ENCODE peak calls at places on chromosome 16, in eight cellular contexts. R, E, U, F, G, S, Y and I are unnamed samples.

GRCh38 chr16:24609740-24610420 is 70.5 kb downstream of the RBBP6 start:
- DNase-seq in G (no peak), Y (peak; percentile 24), R (peak; percentile 69), E (peak; percentile 69), U (no peak), F (peak; percentile 4), S (peak; percentile 17), I (peak; percentile 61)

GRCh38 chr16:3645504-3646347 is 8.8 kb upstream of the DNASE1 start:
- DNase-seq in E (no peak), Y (no peak), F (no peak), S (no peak), G (no peak), U (no peak), R (no peak), I (peak; percentile 39)

GRCh38 chr16:52070341-52071057 is 476.4 kb downstream of the TOX3 start:
- DNase-seq in Y (no peak), S (no peak), R (no peak), E (no peak), F (no peak), G (no peak), U (no peak), I (no peak)

GRCh38 chr16:20928774-20929411 is 28.3 kb downstream of the LYRM1 start:
- DNase-seq in E (no peak), R (no peak), S (no peak), G (no peak), F (no peak), Y (no peak), U (no peak), I (no peak)

GRCh38 chr16:85639529-85640253 is 26.6 kb downstream of the GSE1 start:
- DNase-seq in F (no peak), S (no peak), U (no peak), R (no peak), E (no peak), Y (no peak), G (peak; percentile 37), I (no peak)

GRCh38 chr16:73142995-73143394 is 95.1 kb upstream of the ZFHX3 start:
- DNase-seq in F (no peak), R (no peak), S (no peak), E (no peak), Y (no peak), U (no peak), G (no peak), I (no peak)

GRCh38 chr16:85523602-85524364 is 89.3 kb upstream of the GSE1 start:
- DNase-seq in G (no peak), E (peak; percentile 71), S (no peak), Y (peak; percentile 82), R (no peak), F (peak; percentile 77), U (peak; percentile 50), I (no peak)

GRCh38 chr16:50245417-50246298 is 20.7 kb upstream of the ADCY7 start:
- DNase-seq in Y (peak; percentile 16), G (peak; percentile 95), F (peak; percentile 71), E (peak; percentile 70), S (peak; percentile 64), U (no peak), R (no peak), I (peak; percentile 96)

GRCh38 chr16:85398050-85398451 is 215.1 kb upstream of the GSE1 start:
- DNase-seq in F (no peak), R (no peak), E (no peak), U (no peak), S (no peak), Y (no peak), G (no peak), I (peak; percentile 37)

GRCh38 chr16:68040506-68041288 is 17.6 kb downstream of the DUS2 start:
- DNase-seq in R (peak; percentile 74), G (peak; percentile 78), U (peak; percentile 14), Y (peak; percentile 82), F (peak; percentile 73), S (no peak), E (peak; percentile 70), I (peak; percentile 80)

GRCh38 chr16:2194852-2195315 is 1.5 kb downstream of the CASKIN1 start:
- DNase-seq in Y (peak; percentile 67), U (no peak), S (no peak), E (peak; percentile 51), G (peak; percentile 55), R (no peak), F (peak; percentile 65), I (no peak)

GRCh38 chr16:720507-720989 is 398 bp upstream of the ANTKMT start:
- DNase-seq in Y (no peak), G (no peak), R (peak; percentile 51), S (no peak), F (peak; percentile 80), E (peak; percentile 83), U (peak; percentile 30), I (no peak)

GRCh38 chr16:24972608-24973220 is 42.5 kb downstream of the ARHGAP17 start:
- DNase-seq in G (no peak), U (no peak), F (no peak), R (no peak), S (no peak), Y (no peak), E (no peak), I (peak; percentile 22)

GRCh38 chr16:51408357-51408756 is 257.3 kb upstream of the SALL1 start:
- DNase-seq in Y (peak; percentile 14), G (peak; percentile 81), U (no peak), F (no peak), R (no peak), S (no peak), E (peak; percentile 67), I (no peak)

GRCh38 chr16:86308514-86308913 is 201.8 kb upstream of the FOXF1 start:
- DNase-seq in F (no peak), E (no peak), G (no peak), U (no peak), S (no peak), Y (no peak), R (no peak), I (no peak)

GRCh38 chr16:50665128-50665878 is 15.8 kb downstream of the SNX20 start:
- DNase-seq in U (peak; percentile 45), E (peak; percentile 74), S (peak; percentile 44), R (peak; percentile 75), Y (peak; percentile 59), F (peak; percentile 60), G (peak; percentile 80), I (peak; percentile 77)

GRCh38 chr16:56246051-56246817 is 54.9 kb downstream of the GNAO1 start:
- DNase-seq in F (peak; percentile 88), E (peak; percentile 99), S (no peak), R (no peak), G (peak; percentile 79), Y (peak; percentile 18), U (peak; percentile 61), I (peak; percentile 85)

GRCh38 chr16:398551-399277 is 1.7 kb downstream of the NME4 start:
- DNase-seq in U (no peak), R (no peak), G (no peak), Y (no peak), F (no peak), E (no peak), S (no peak), I (no peak)

GRCh38 chr16:11901091-11901490 is 14.7 kb downstream of the GSPT1 start:
- DNase-seq in E (no peak), R (no peak), S (no peak), G (no peak), Y (no peak), F (no peak), U (no peak), I (no peak)

GRCh38 chr16:31092330-31092729 is 2.3 kb downstream of the VKORC1 start:
- DNase-seq in S (no peak), E (no peak), U (no peak), G (no peak), R (no peak), Y (no peak), F (peak; percentile 59), I (no peak)

GRCh38 chr16:10616744-10617640 is 36.6 kb upstream of the EMP2 start:
- DNase-seq in Y (peak; percentile 96), E (peak; percentile 60), U (no peak), R (peak; percentile 40), F (peak; percentile 71), G (peak; percentile 76), S (peak; percentile 53), I (no peak)

GRCh38 chr16:68235882-68236803 is at the start of gene ESRP2:
- DNase-seq in G (peak; percentile 88), U (no peak), S (no peak), Y (peak; percentile 80), E (no peak), F (no peak), R (no peak), I (no peak)

GRCh38 chr16:2151188-2152091 is 3.0 kb downstream of the RAB26 start:
- DNase-seq in U (no peak), S (no peak), G (no peak), R (no peak), Y (no peak), F (peak; percentile 43), E (no peak), I (no peak)

GRCh38 chr16:66399031-66399430 is 28.1 kb upstream of the BEAN1 start:
- DNase-seq in F (no peak), E (no peak), Y (no peak), G (no peak), R (no peak), S (no peak), U (no peak), I (no peak)

GRCh38 chr16:21684199-21684598 is 20.4 kb downstream of the OTOA start:
- DNase-seq in S (no peak), U (no peak), F (peak; percentile 44), R (no peak), G (no peak), E (no peak), Y (peak; percentile 50), I (no peak)

GRCh38 chr16:10518479-10519041 is 61.8 kb downstream of the EMP2 start:
- DNase-seq in G (no peak), Y (no peak), F (no peak), E (no peak), S (no peak), U (no peak), R (no peak), I (no peak)

GRCh38 chr16:89502319-89502843 is 5.8 kb upstream of the SPG7 start:
- DNase-seq in G (peak; percentile 72), E (peak; percentile 63), F (peak; percentile 21), Y (peak; percentile 70), R (no peak), S (no peak), U (no peak), I (no peak)

GRCh38 chr16:68237243-68238028 is 1.5 kb upstream of the ESRP2 start:
- DNase-seq in E (peak; percentile 98), U (peak; percentile 96), S (peak; percentile 92), Y (peak; percentile 98), G (peak; percentile 97), F (peak; percentile 98), R (peak; percentile 97), I (peak; percentile 99)

GRCh38 chr16:68902376-68903345 is 59.3 kb downstream of the TANGO6 start:
- DNase-seq in R (no peak), Y (peak; percentile 63), S (peak; percentile 30), U (no peak), F (peak; percentile 46), E (peak; percentile 71), G (peak; percentile 53), I (no peak)

GRCh38 chr16:8489580-8489979 is 100.7 kb downstream of the TMEM114 start:
- DNase-seq in Y (no peak), F (no peak), U (no peak), R (no peak), G (no peak), S (no peak), E (no peak), I (no peak)

GRCh38 chr16:77330332-77331043 is 104.3 kb downstream of the ADAMTS18 start:
- DNase-seq in G (no peak), R (no peak), U (no peak), Y (no peak), F (no peak), E (no peak), S (no peak), I (no peak)

GRCh38 chr16:70610273-70611223 is 35.8 kb upstream of the IL34 start:
- DNase-seq in F (no peak), R (no peak), E (no peak), U (no peak), G (no peak), Y (no peak), S (no peak), I (no peak)

GRCh38 chr16:81861915-81862314 is 82.8 kb downstream of the PLCG2 start:
- DNase-seq in E (peak; percentile 45), Y (no peak), R (peak; percentile 38), S (no peak), U (no peak), G (no peak), F (peak; percentile 10), I (no peak)

GRCh38 chr16:29645699-29646187 is 17.3 kb upstream of the SPN start:
- DNase-seq in R (no peak), Y (peak; percentile 89), U (no peak), G (no peak), F (peak; percentile 13), E (peak; percentile 34), S (no peak), I (no peak)